ENCODE peak calls at places on chromosomes 13 and 19, in eight cellular contexts. One of them, this sample, is unnamed. For H3K9me3, the result is how much of the 10 kb centered on the place peaks cover.

GRCh38 chr19:47444388-47444821 is 25.1 kb upstream of the MEIS3 start:
- DNase-seq in GM23248: no peak
- DNase-seq in aorta: no peak
- DNase-seq in uterus: no peak
- DNase-seq in BE2C: peak
- DNase-seq in tibial artery: no peak
- DNase-seq in A549: no peak
- DNase-seq in pancreas: no peak
- DNase-seq in this sample: no peak

GRCh38 chr13:60933638-60934037 is 482.0 kb downstream of the PCDH20 start:
- DNase-seq in GM23248: no peak
- DNase-seq in pancreas: no peak
- DNase-seq in BE2C: no peak
- DNase-seq in aorta: no peak
- DNase-seq in tibial artery: no peak
- DNase-seq in uterus: no peak
- DNase-seq in A549: no peak
- DNase-seq in this sample: no peak

GRCh38 chr19:56810260-56810659 is 30.3 kb downstream of the PEG3 start:
- DNase-seq in aorta: no peak
- DNase-seq in pancreas: no peak
- DNase-seq in uterus: no peak
- DNase-seq in A549: no peak
- DNase-seq in BE2C: no peak
- DNase-seq in GM23248: no peak
- DNase-seq in tibial artery: no peak
- DNase-seq in this sample: no peak

GRCh38 chr19:16026131-16026530 is 50.2 kb upstream of the TPM4 start:
- DNase-seq in uterus: no peak
- DNase-seq in GM23248: no peak
- DNase-seq in aorta: peak
- DNase-seq in tibial artery: no peak
- DNase-seq in A549: no peak
- DNase-seq in BE2C: no peak
- DNase-seq in pancreas: no peak
- DNase-seq in this sample: no peak

GRCh38 chr13:25177012-25177411 is 4.9 kb upstream of the AMER2 start:
- DNase-seq in pancreas: no peak
- DNase-seq in aorta: no peak
- DNase-seq in uterus: no peak
- DNase-seq in tibial artery: no peak
- DNase-seq in GM23248: no peak
- DNase-seq in A549: no peak
- DNase-seq in BE2C: no peak
- DNase-seq in this sample: no peak

GRCh38 chr13:74210693-74211393 is 76.6 kb upstream of the KLF12 start:
- DNase-seq in tibial artery: peak
- DNase-seq in pancreas: no peak
- DNase-seq in BE2C: peak
- DNase-seq in aorta: peak
- DNase-seq in uterus: no peak
- DNase-seq in GM23248: peak
- DNase-seq in A549: peak
- DNase-seq in this sample: peak

GRCh38 chr13:40813662-40814454 is 24.4 kb downstream of the SLC25A15 start:
- DNase-seq in pancreas: no peak
- DNase-seq in GM23248: peak
- DNase-seq in BE2C: peak
- DNase-seq in tibial artery: no peak
- DNase-seq in uterus: no peak
- DNase-seq in aorta: no peak
- DNase-seq in A549: peak
- DNase-seq in this sample: peak

GRCh38 chr13:32278456-32278855 is 36.7 kb downstream of the ZAR1L start:
- DNase-seq in pancreas: no peak
- DNase-seq in uterus: no peak
- DNase-seq in GM23248: peak
- DNase-seq in aorta: no peak
- DNase-seq in tibial artery: no peak
- DNase-seq in A549: no peak
- DNase-seq in BE2C: no peak
- DNase-seq in this sample: no peak

DNA sequence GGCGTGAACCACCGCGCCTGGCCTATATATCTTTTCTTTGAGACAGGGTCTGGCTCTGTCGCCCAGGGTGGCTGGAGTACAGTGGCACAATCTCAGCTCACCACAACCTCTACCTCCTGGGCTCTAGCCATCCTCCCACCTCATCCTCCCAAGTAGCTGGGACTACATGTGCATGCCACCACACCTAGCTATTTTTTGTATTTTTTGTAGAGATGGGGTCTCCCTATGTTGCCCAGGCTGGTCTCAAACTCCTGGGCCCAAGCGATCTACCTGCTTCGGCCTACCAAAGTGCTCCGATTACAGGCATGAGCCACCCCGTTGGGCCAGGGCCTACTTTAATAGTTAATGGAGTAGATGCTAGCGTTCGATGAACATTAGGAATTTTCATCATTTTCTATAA is 3.4 kb downstream of the TNPO2 start:
- DNase-seq in tibial artery: no peak
- DNase-seq in GM23248: no peak
- DNase-seq in BE2C: no peak
- DNase-seq in pancreas: no peak
- DNase-seq in A549: no peak
- DNase-seq in aorta: no peak
- DNase-seq in uterus: no peak
- DNase-seq in this sample: no peak
- H3K4me3 ChIP-seq in tibial artery: peak
- H3K4me3 ChIP-seq in GM23248: peak
- H3K4me3 ChIP-seq in BE2C: peak
- H3K4me3 ChIP-seq in pancreas: no peak
- H3K4me3 ChIP-seq in A549: no peak
- H3K4me3 ChIP-seq in aorta: no peak
- H3K4me3 ChIP-seq in uterus: no peak
- H3K4me3 ChIP-seq in this sample: peak

DNA sequence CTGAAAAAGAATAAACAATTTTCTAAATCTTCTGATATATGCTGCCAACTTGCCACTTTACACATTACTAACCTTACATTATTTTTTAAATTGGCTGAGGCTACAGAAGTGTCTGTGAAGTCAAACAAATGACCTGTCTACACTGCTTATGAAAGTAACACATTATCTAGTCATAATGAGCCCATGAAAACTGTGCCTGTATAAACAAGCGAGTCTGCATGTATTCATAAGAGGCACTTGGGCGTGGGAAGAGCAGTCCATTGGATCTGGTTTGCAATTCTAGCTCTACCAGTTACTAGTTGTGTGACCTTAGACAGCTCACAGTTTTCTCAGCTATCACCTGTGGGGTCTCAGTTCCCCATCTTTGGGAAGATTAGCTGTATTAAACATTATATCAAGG is 3.1 kb downstream of the VPS36 start:
- DNase-seq in aorta: no peak
- DNase-seq in pancreas: no peak
- DNase-seq in uterus: no peak
- DNase-seq in GM23248: peak
- DNase-seq in BE2C: no peak
- DNase-seq in A549: no peak
- DNase-seq in tibial artery: no peak
- DNase-seq in this sample: no peak
- H3K9me3 ChIP-seq in aorta: under half
- H3K9me3 ChIP-seq in pancreas: under half
- H3K9me3 ChIP-seq in uterus: under half
- H3K9me3 ChIP-seq in GM23248: under half
- H3K9me3 ChIP-seq in BE2C: under half
- H3K9me3 ChIP-seq in A549: under half
- H3K9me3 ChIP-seq in tibial artery: under half
- H3K9me3 ChIP-seq in this sample: under half

GRCh38 chr13:76189882-76190519 is 553.9 kb downstream of the LMO7 start:
- DNase-seq in aorta: no peak
- DNase-seq in pancreas: no peak
- DNase-seq in tibial artery: no peak
- DNase-seq in A549: no peak
- DNase-seq in BE2C: no peak
- DNase-seq in GM23248: no peak
- DNase-seq in uterus: no peak
- DNase-seq in this sample: no peak
- H3K4me3 ChIP-seq in aorta: no peak
- H3K4me3 ChIP-seq in pancreas: no peak
- H3K4me3 ChIP-seq in tibial artery: no peak
- H3K4me3 ChIP-seq in A549: no peak
- H3K4me3 ChIP-seq in BE2C: no peak
- H3K4me3 ChIP-seq in GM23248: no peak
- H3K4me3 ChIP-seq in uterus: no peak
- H3K4me3 ChIP-seq in this sample: no peak

DNA sequence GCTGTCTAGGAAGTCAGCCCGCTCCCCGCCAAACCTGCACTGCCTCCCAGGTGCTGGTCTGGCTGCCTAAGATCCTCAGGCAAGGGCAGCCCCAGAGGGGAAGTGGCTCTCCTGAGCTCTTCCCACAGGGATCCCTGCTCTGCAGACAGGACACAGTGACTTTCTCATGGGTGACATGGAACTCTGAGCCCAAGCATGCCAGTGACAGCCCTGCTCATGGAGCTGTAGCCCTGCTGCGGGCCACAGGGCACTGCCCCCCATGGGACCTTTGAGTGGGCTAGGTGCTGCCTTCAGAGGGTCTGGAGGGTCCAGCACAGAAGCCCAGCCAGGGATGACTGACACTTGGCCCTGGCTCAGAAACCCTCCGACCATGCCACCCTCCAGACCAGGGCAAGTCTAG is 109.1 kb downstream of the TUBA3C start:
- DNase-seq in pancreas: no peak
- DNase-seq in aorta: no peak
- DNase-seq in GM23248: no peak
- DNase-seq in BE2C: no peak
- DNase-seq in tibial artery: no peak
- DNase-seq in uterus: no peak
- DNase-seq in A549: no peak
- DNase-seq in this sample: no peak
- H3K9me3 ChIP-seq in pancreas: under half
- H3K9me3 ChIP-seq in aorta: under half
- H3K9me3 ChIP-seq in GM23248: under half
- H3K9me3 ChIP-seq in BE2C: under half
- H3K9me3 ChIP-seq in tibial artery: under half
- H3K9me3 ChIP-seq in uterus: under half
- H3K9me3 ChIP-seq in A549: under half
- H3K9me3 ChIP-seq in this sample: under half

This sample was measured in WERI-Rb-1.